ENCODE peak calls at places on chromosomes 1 and 21, in five cellular contexts. A is GM10248, Q is GM12865, V is IMR-90, D is brain microvascular endothelial cell. H is an unnamed sample.

GRCh38 chr1:116825735-116826438 is 71.7 kb downstream of the CD2 start:
- DNase-seq in A (no peak), Q (no peak), V (no peak), D (no peak), H (no peak)

GRCh38 chr1:64623750-64624445 is 121.0 kb upstream of the RAVER2 start:
- DNase-seq in A (no peak), Q (no peak), V (peak; percentile 41), D (peak; percentile 32), H (peak; percentile 95)

GRCh38 chr1:37038079-37038702 is 3.9 kb upstream of the GRIK3 start:
- DNase-seq in A (no peak), Q (peak; percentile 2), V (no peak), D (no peak), H (no peak)

GRCh38 chr1:34858901-34859441 is 578 bp downstream of the SMIM12 start:
- DNase-seq in A (no peak), Q (peak; percentile 25), V (peak; percentile 28), D (peak; percentile 31), H (peak; percentile 24)

GRCh38 chr1:226650236-226650841 is 88.7 kb downstream of the ITPKB start:
- DNase-seq in A (no peak), Q (no peak), V (no peak), D (no peak), H (no peak)

GRCh38 chr1:31672988-31673387 is 28.3 kb upstream of the PEF1 start:
- DNase-seq in A (no peak), Q (no peak), V (no peak), D (no peak), H (no peak)

GRCh38 chr1:71074681-71075080 is 6.2 kb downstream of the ZRANB2 start:
- DNase-seq in A (no peak), Q (no peak), V (no peak), D (no peak), H (no peak)

GRCh38 chr1:174114788-174115448 is 44.4 kb upstream of the RABGAP1L start:
- DNase-seq in A (peak; percentile 27), Q (peak; percentile 64), V (peak; percentile 40), D (peak; percentile 50), H (peak; percentile 44)

GRCh38 chr1:202018476-202019234 is 8.3 kb downstream of the ELF3 start:
- DNase-seq in A (no peak), Q (no peak), V (no peak), D (no peak), H (no peak)

GRCh38 chr1:234605983-234606730 is 3.8 kb downstream of the IRF2BP2 start:
- DNase-seq in A (no peak), Q (peak; percentile 52), V (peak; percentile 62), D (no peak), H (peak; percentile 54)

GRCh38 chr1:68273530-68273929 is 41.2 kb upstream of the WLS start:
- DNase-seq in A (no peak), Q (no peak), V (no peak), D (no peak), H (no peak)
- TF ChIP-seq CTCF in A (no peak), Q (no peak), V (no peak), D (no peak), H (no peak)

GRCh38 chr1:155509064-155509463 is 53.5 kb downstream of the ASH1L start:
- DNase-seq in A (no peak), Q (no peak), V (no peak), D (no peak), H (no peak)

GRCh38 chr1:155514582-155515187 is 47.9 kb downstream of the ASH1L start:
- DNase-seq in A (no peak), Q (no peak), V (no peak), D (no peak), H (no peak)

GRCh38 chr1:155518484-155518883 is 44.1 kb downstream of the ASH1L start:
- DNase-seq in A (no peak), Q (no peak), V (no peak), D (no peak), H (no peak)

GRCh38 chr1:155507960-155508359 is 54.6 kb downstream of the ASH1L start:
- DNase-seq in A (peak; percentile 33), Q (peak; percentile 31), V (no peak), D (no peak), H (no peak)

DNA sequence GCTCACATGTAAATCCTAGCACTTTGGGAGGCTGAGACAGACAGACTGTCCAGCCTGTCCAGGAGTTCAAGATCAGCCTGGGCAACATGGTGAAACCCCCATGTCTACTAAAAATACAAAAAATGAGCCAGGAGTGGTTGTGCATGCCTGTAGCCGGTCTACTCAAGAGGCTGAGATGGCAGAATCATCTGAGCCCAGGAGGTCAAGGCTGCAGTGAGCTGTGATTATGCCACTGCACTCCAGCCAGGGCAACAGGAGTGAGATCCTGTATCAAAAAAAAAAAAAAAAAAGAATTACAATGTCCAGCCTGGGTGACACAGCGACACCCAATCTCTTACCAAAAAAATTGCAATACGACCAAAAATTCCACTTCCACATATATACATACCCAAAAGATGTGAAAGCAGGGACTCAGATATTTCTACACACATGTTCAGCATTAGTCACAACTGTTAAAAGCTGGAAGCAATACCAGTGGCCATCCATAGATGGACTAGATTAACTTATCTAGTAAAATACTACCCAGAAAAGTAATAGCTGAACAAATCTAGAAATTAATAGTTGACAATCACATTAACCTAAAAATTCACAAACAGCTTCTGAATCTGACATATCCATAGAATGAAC is 49.2 kb downstream of the ASH1L start:
- DNase-seq in A (no peak), Q (no peak), V (peak; percentile 79), D (peak; percentile 16), H (peak; percentile 18)
- TF ChIP-seq CTCF in A (no peak), Q (no peak), V (peak; percentile 22), D (no peak), H (peak; percentile 16)

GRCh38 chr21:26157842-26158241 is 12.7 kb downstream of the APP start:
- DNase-seq in A (no peak), Q (peak; percentile 12), V (no peak), D (no peak), H (no peak)

GRCh38 chr21:26162081-26162480 is 8.5 kb downstream of the APP start:
- DNase-seq in A (no peak), Q (no peak), V (no peak), D (no peak), H (no peak)

GRCh38 chr21:26164311-26164710 is 6.3 kb downstream of the APP start:
- DNase-seq in A (no peak), Q (no peak), V (no peak), D (no peak), H (no peak)

GRCh38 chr21:26154776-26155175 is 15.8 kb downstream of the APP start:
- DNase-seq in A (no peak), Q (no peak), V (no peak), D (no peak), H (no peak)

DNA sequence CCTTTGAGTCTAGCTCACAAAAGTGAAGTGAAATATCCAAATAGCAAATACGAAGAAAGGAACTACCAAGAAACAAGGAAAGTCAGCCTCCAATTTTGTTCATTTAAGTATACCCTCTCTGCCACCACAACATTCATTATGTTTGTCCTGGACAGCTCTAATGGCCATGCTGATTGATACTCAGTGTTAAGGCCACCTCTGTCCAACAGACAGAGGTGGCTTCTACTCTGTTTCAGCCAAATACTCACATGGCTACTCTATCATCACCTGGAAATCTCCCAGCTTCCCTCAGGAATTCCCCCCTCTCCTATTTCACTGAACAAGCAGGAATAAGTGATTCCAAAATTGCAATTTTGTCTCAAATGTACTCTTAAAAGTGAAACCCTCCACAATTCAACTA is 10.7 kb downstream of the APP start:
- DNase-seq in A (no peak), Q (no peak), V (peak; percentile 27), D (no peak), H (no peak)
- TF ChIP-seq CTCF in A (no peak), Q (no peak), V (no peak), D (no peak), H (no peak)

GRCh38 chr1:100523038-100523649 is 14.8 kb upstream of the GPR88 start:
- DNase-seq in A (peak; percentile 37), Q (peak; percentile 55), V (peak; percentile 21), D (no peak), H (no peak)
- TF ChIP-seq CTCF in A (no peak), Q (no peak), V (no peak), D (no peak), H (no peak)

DNA sequence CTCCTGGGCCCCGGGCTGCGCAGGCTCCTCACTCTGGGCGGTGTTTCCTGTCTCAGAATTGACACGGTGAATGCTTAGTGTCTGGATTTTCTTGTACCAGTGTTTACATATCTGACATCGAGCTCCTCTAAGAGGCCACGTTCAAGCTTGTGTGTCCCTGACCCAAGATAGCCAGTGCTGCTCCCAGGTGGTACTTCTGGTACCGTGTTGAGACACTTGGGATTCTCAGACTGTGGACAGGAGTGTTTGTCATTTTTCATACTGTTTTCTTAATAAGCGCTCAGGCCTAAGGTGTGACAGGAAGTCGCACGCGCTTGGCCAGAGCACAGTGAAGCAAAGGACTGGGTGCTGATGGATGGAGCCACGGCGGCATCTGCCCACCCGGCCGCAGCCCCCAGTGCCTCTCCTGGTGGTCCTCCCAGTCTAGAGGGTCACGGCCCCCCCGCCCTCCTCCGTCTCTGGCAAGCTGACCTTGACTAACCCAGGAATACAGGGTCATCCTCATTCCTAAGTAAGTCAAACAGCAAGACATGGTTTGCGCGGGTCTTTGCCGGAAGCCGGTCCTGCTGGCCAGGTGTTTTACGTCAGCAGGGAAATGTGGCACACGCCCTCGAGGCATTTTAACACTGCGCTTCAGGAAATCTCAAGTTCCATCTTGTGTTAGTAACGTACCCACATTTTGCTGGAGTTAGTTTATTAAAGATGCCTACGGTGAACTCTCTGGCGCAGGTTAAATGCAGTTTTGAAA is 8.0 kb downstream of the PEX10 start:
- DNase-seq in A (no peak), Q (no peak), V (no peak), D (no peak), H (no peak)
- TF ChIP-seq CTCF in A (no peak), Q (no peak), V (no peak), D (no peak), H (no peak)

H was measured in foreskin keratinocyte.